ENCODE peak calls at places on chromosome 12, in eight cellular contexts. C is HT1080; E is NCI-H1694; D is stimulated activated CD4-positive, alpha-beta T cell treated with anti-CD3 and anti-CD28 coated beads, Interleukin-12 subunit alpha, Interleukin-12 subunit beta, amount 100 ng/mL, for 24 hours; F is mesothelial cell of epicardium; G is A549; B is A172; U is IMR-90. J is an unnamed sample.

GRCh38 chr12:114850853-114851252 is 166.9 kb upstream of the TBX3 start:
- DNase-seq in E (no peak), D (no peak), G (no peak), U (no peak), B (no peak), F (no peak), C (no peak), J (no peak)

GRCh38 chr12:111445311-111446043 is 39.8 kb downstream of the SH2B3 start:
- DNase-seq in E (no peak), C (no peak), F (no peak), B (no peak), D (no peak), U (no peak), G (no peak), J (no peak)

GRCh38 chr12:19620222-19620621 is 180.9 kb downstream of the AEBP2 start:
- DNase-seq in E (no peak), C (no peak), D (no peak), F (no peak), U (no peak), B (no peak), G (peak), J (no peak)

GRCh38 chr12:5073838-5074237 is 30.2 kb downstream of the KCNA5 start:
- DNase-seq in E (no peak), B (peak), U (peak), D (no peak), C (peak), F (no peak), G (no peak), J (no peak)

GRCh38 chr12:104411826-104412626 is 44.7 kb upstream of the CHST11 start:
- DNase-seq in G (no peak), C (peak), D (no peak), F (no peak), E (no peak), U (peak), B (no peak), J (no peak)

GRCh38 chr12:15244341-15244740 is 23.1 kb upstream of the RERG start:
- DNase-seq in B (no peak), G (no peak), C (no peak), D (no peak), E (no peak), F (no peak), U (no peak), J (no peak)

GRCh38 chr12:27460471-27460978 is 14.0 kb downstream of the SMCO2 start:
- DNase-seq in C (peak), B (peak), E (no peak), U (peak), F (no peak), G (no peak), D (peak), J (no peak)

GRCh38 chr12:57119694-57120093 is 8.5 kb upstream of the STAT6 start:
- DNase-seq in D (no peak), B (no peak), F (no peak), E (no peak), U (no peak), C (no peak), G (no peak), J (no peak)

GRCh38 chr12:127942981-127943380 is 324.0 kb upstream of the TMEM132C start:
- DNase-seq in U (no peak), D (no peak), C (no peak), E (no peak), G (no peak), F (no peak), B (no peak), J (no peak)

GRCh38 chr12:30457621-30458289 is 237.9 kb downstream of the IPO8 start:
- DNase-seq in B (peak), C (peak), U (peak), E (peak), D (no peak), F (no peak), G (no peak), J (no peak)

GRCh38 chr12:15684896-15685658 is 104.1 kb downstream of the EPS8 start:
- DNase-seq in B (no peak), U (no peak), F (no peak), E (no peak), G (no peak), C (no peak), D (no peak), J (no peak)

GRCh38 chr12:29429999-29430698 is 49.2 kb upstream of the ERGIC2 start:
- DNase-seq in U (no peak), E (no peak), C (no peak), G (no peak), B (no peak), F (no peak), D (no peak), J (no peak)

GRCh38 chr12:20967756-20968155 is 157.3 kb downstream of the SLCO1B3 start:
- DNase-seq in F (no peak), D (no peak), C (no peak), U (no peak), B (no peak), G (no peak), E (no peak), J (no peak)

GRCh38 chr12:103840881-103841689 is at the start of gene NT5DC3:
- DNase-seq in F (peak), C (peak), U (peak), D (peak), B (peak), E (no peak), G (peak), J (peak)

GRCh38 chr12:108299516-108299915 is 39.6 kb downstream of the CMKLR1 start:
- DNase-seq in E (no peak), U (no peak), F (no peak), C (no peak), D (no peak), B (no peak), G (no peak), J (no peak)

GRCh38 chr12:103814436-103814835 is 26.6 kb downstream of the NT5DC3 start:
- DNase-seq in B (no peak), D (no peak), G (no peak), U (no peak), C (no peak), E (no peak), F (no peak), J (no peak)

GRCh38 chr12:109951751-109952150 is 44.4 kb downstream of the GIT2 start:
- DNase-seq in F (no peak), G (no peak), D (no peak), B (peak), E (no peak), U (peak), C (peak), J (peak)

GRCh38 chr12:89789862-89790261 is 81.2 kb upstream of the ATP2B1 start:
- DNase-seq in F (no peak), B (no peak), U (no peak), G (no peak), D (no peak), C (no peak), E (no peak), J (no peak)